ENCODE peak calls at places on chromosomes 1 and 21, in ten cellular contexts. F is non-pigmented ciliary epithelial cell; J is M059J; Y is CD8-positive, alpha-beta T cell; B is epithelial cell of esophagus; W is skeletal muscle cell; R is T-helper 1 cell; Z is iris pigment epithelial cell; I is activated T-helper 1 cell treated with anti-CD3 and anti-CD28 coated beads, Interleukin-2, amount 50 U/mL, for 16 hours; D is NCI-H460. Q is an unnamed sample.

GRCh38 chr1:33455537-33456301 is 16.7 kb upstream of the ZSCAN20 start:
- DNase-seq in F (peak), D (peak), J (peak), Y (no peak), R (peak), B (peak), I (no peak), W (peak), Z (peak), Q (no peak)

GRCh38 chr1:26787706-26788514 is at the start of gene PIGV:
- DNase-seq in I (peak), W (peak), J (peak), F (no peak), Z (peak), B (peak), R (peak), Y (peak), D (peak), Q (peak)

GRCh38 chr1:168637350-168637991 is 61.1 kb downstream of the XCL1 start:
- DNase-seq in B (peak), Y (no peak), D (peak), F (no peak), R (peak), W (no peak), I (no peak), J (peak), Z (peak), Q (no peak)

GRCh38 chr1:21951576-21951870 is 14.4 kb upstream of the HSPG2 start:
- DNase-seq in I (no peak), W (no peak), D (no peak), Y (no peak), Z (no peak), J (no peak), F (no peak), B (no peak), R (no peak), Q (no peak)

GRCh38 chr1:58652351-58653184 is 47.3 kb downstream of the MYSM1 start:
- DNase-seq in Z (peak), B (peak), F (peak), D (peak), R (peak), J (peak), Y (peak), I (no peak), W (peak), Q (peak)

GRCh38 chr1:209199371-209199770 is 384.1 kb upstream of the CAMK1G start:
- DNase-seq in I (no peak), Y (no peak), D (no peak), R (no peak), J (no peak), W (no peak), F (no peak), Z (no peak), B (no peak), Q (no peak)

GRCh38 chr1:23169727-23170335 is 1.2 kb upstream of the LUZP1 start:
- DNase-seq in B (peak), J (no peak), W (peak), R (no peak), I (no peak), D (no peak), Y (peak), F (no peak), Z (peak), Q (no peak)

GRCh38 chr1:186858923-186859322 is 30.2 kb downstream of the PLA2G4A start:
- DNase-seq in W (no peak), F (no peak), R (no peak), I (no peak), J (no peak), B (peak), Y (no peak), D (no peak), Z (peak), Q (no peak)

GRCh38 chr1:45493116-45493697 is 2.2 kb upstream of the TESK2 start:
- DNase-seq in B (peak), J (peak), D (peak), I (no peak), R (peak), Y (peak), W (no peak), F (no peak), Z (peak), Q (no peak)

GRCh38 chr1:198937231-198938031 is 298.6 kb downstream of the PTPRC start:
- DNase-seq in B (peak), Z (peak), R (peak), F (peak), D (peak), Y (peak), W (peak), J (peak), I (no peak), Q (no peak)

GRCh38 chr1:181531441-181531840 is 48.1 kb downstream of the CACNA1E start:
- DNase-seq in Z (no peak), F (no peak), B (no peak), R (no peak), I (no peak), J (no peak), W (no peak), Y (no peak), D (no peak), Q (no peak)

GRCh38 chr1:80248886-80249285 is 1242.4 kb upstream of the ADGRL4 start:
- DNase-seq in I (no peak), Y (no peak), D (no peak), W (peak), R (no peak), F (peak), B (peak), J (no peak), Z (peak), Q (no peak)

GRCh38 chr1:205569411-205570172 is 62.2 kb downstream of the ELK4 start:
- DNase-seq in F (no peak), Y (no peak), W (no peak), J (no peak), Z (no peak), D (no peak), B (no peak), R (no peak), I (no peak), Q (no peak)

GRCh38 chr1:183461350-183461749 is 10.9 kb upstream of the SMG7 start:
- DNase-seq in D (no peak), I (no peak), B (peak), Y (no peak), J (peak), R (no peak), Z (peak), F (no peak), W (no peak), Q (no peak)

GRCh38 chr1:10537082-10537766 is 62.5 kb downstream of the PEX14 start:
- DNase-seq in B (no peak), F (no peak), J (no peak), D (no peak), R (no peak), Y (no peak), I (no peak), W (no peak), Z (peak), Q (no peak)

GRCh38 chr1:30791853-30792252 is 34.3 kb upstream of the LAPTM5 start:
- DNase-seq in J (no peak), D (no peak), R (no peak), B (no peak), Y (no peak), F (no peak), W (no peak), Z (no peak), I (no peak), Q (no peak)

GRCh38 chr1:80731241-80731894 is 1069.4 kb upstream of the ADGRL2 start:
- DNase-seq in D (no peak), F (no peak), Y (no peak), I (no peak), W (no peak), Z (no peak), B (peak), R (no peak), J (no peak), Q (no peak)

GRCh38 chr1:16158993-16159831 is 3.3 kb upstream of the EPHA2 start:
- DNase-seq in B (peak), R (no peak), F (no peak), J (peak), Y (no peak), D (no peak), Z (no peak), W (no peak), I (no peak), Q (no peak)

GRCh38 chr21:35252831-35253230 is 203.7 kb upstream of the RUNX1 start:
- DNase-seq in W (peak), Y (no peak), D (no peak), I (no peak), F (no peak), Z (peak), R (peak), J (peak), B (no peak), Q (no peak)

GRCh38 chr1:32993215-32993566 is 28.6 kb upstream of the RNF19B start:
- DNase-seq in R (no peak), J (no peak), W (no peak), Z (no peak), D (no peak), B (no peak), Y (no peak), F (no peak), I (no peak), Q (no peak)

GRCh38 chr1:160489513-160490261 is 33.4 kb downstream of the SLAMF6 start:
- DNase-seq in R (no peak), D (no peak), F (no peak), B (no peak), W (no peak), I (no peak), Y (no peak), Z (no peak), J (no peak), Q (no peak)

GRCh38 chr1:3105167-3105863 is 36.3 kb downstream of the PRDM16 start:
- DNase-seq in Z (peak), I (no peak), F (no peak), B (no peak), Y (no peak), R (no peak), D (no peak), W (no peak), J (no peak), Q (no peak)

GRCh38 chr21:26865857-26866256 is 20.6 kb upstream of the ADAMTS1 start:
- DNase-seq in I (no peak), Y (no peak), F (no peak), W (no peak), Z (no peak), D (no peak), R (no peak), B (no peak), J (no peak), Q (no peak)

GRCh38 chr1:203165800-203166161 is 9.8 kb downstream of the MYBPH start:
- DNase-seq in R (no peak), D (no peak), Z (no peak), W (no peak), I (no peak), B (no peak), F (no peak), J (no peak), Y (no peak), Q (no peak)

GRCh38 chr1:229624906-229625871 is 733 bp downstream of the TAF5L start:
- DNase-seq in D (peak), W (no peak), Y (peak), J (peak), R (peak), B (peak), Z (peak), I (no peak), F (no peak), Q (peak)

GRCh38 chr1:235239821-235240220 is 78.8 kb upstream of the RBM34 start:
- DNase-seq in B (no peak), R (no peak), D (no peak), Y (no peak), W (no peak), J (no peak), F (no peak), Z (peak), I (no peak), Q (no peak)

GRCh38 chr1:29519108-29519507 is 282.8 kb downstream of the PTPRU start:
- DNase-seq in W (no peak), B (no peak), D (no peak), Y (no peak), Z (no peak), J (no peak), I (no peak), F (no peak), R (no peak), Q (no peak)

GRCh38 chr1:113389356-113389952 is 861 bp upstream of the MAGI3 start:
- DNase-seq in Z (no peak), J (peak), I (no peak), B (peak), R (no peak), D (no peak), W (no peak), F (no peak), Y (no peak), Q (no peak)

GRCh38 chr1:214997685-214998084 is 84.9 kb upstream of the KCNK2 start:
- DNase-seq in I (no peak), Z (no peak), B (no peak), D (no peak), Y (no peak), F (no peak), J (no peak), W (no peak), R (no peak), Q (no peak)

GRCh38 chr21:38766987-38767722 is 38.6 kb upstream of the ETS2 start:
- DNase-seq in Y (peak), R (peak), B (peak), F (no peak), Z (no peak), W (no peak), D (no peak), I (peak), J (peak), Q (peak)

GRCh38 chr1:30385246-30385940 is 338.0 kb downstream of the MATN1 start:
- DNase-seq in Z (no peak), W (no peak), R (no peak), B (no peak), Y (no peak), I (no peak), F (no peak), D (no peak), J (no peak), Q (no peak)

Q was measured in T-helper 22 cell.